ENCODE peak calls at places on chromosome 12, in ten cellular contexts. M, V, D, N, L, Y, U, Z, S and I are unnamed samples.

GRCh38 chr12:48954061-48954460 is 3.2 kb downstream of the ARF3 start:
- DNase-seq in M (no peak), V (no peak), D (no peak), N (no peak), L (no peak), Y (no peak), U (no peak), Z (no peak), S (no peak), I (no peak)

GRCh38 chr12:26255893-26256645 is 60.7 kb downstream of the SSPN start:
- DNase-seq in M (no peak), V (no peak), D (peak), N (no peak), L (no peak), Y (no peak), U (no peak), Z (peak), S (no peak), I (no peak)

GRCh38 chr12:116434155-116435065 is 124.8 kb upstream of the MAP1LC3B2 start:
- DNase-seq in M (no peak), V (peak), D (peak), N (no peak), L (peak), Y (peak), U (peak), Z (peak), S (no peak), I (peak)

GRCh38 chr12:91183565-91183964 is 948 bp upstream of the DCN start:
- DNase-seq in M (no peak), V (no peak), D (no peak), N (no peak), L (no peak), Y (no peak), U (no peak), Z (no peak), S (no peak), I (no peak)

GRCh38 chr12:32454866-32455265 is 55.5 kb downstream of the FGD4 start:
- DNase-seq in M (no peak), V (no peak), D (no peak), N (no peak), L (no peak), Y (no peak), U (no peak), Z (no peak), S (no peak), I (no peak)

GRCh38 chr12:31362115-31362758 is 36.3 kb upstream of the SINHCAF start:
- DNase-seq in M (no peak), V (no peak), D (no peak), N (no peak), L (no peak), Y (peak), U (no peak), Z (no peak), S (no peak), I (no peak)

GRCh38 chr12:3170423-3171194 is 93.4 kb downstream of the TSPAN9 start:
- DNase-seq in M (no peak), V (no peak), D (peak), N (no peak), L (peak), Y (no peak), U (no peak), Z (peak), S (no peak), I (peak)

GRCh38 chr12:75457191-75457590 is 23.4 kb upstream of the GLIPR1 start:
- DNase-seq in M (no peak), V (no peak), D (no peak), N (no peak), L (no peak), Y (no peak), U (no peak), Z (no peak), S (no peak), I (no peak)

GRCh38 chr12:116524964-116525379 is 34.2 kb upstream of the MAP1LC3B2 start:
- DNase-seq in M (no peak), V (no peak), D (peak), N (no peak), L (no peak), Y (no peak), U (no peak), Z (peak), S (no peak), I (peak)

GRCh38 chr12:14219156-14219555 is 146.3 kb upstream of the ATF7IP start:
- DNase-seq in M (no peak), V (no peak), D (no peak), N (no peak), L (no peak), Y (no peak), U (no peak), Z (no peak), S (no peak), I (no peak)

GRCh38 chr12:10590976-10591375 is 22.4 kb downstream of the MAGOHB start:
- DNase-seq in M (no peak), V (no peak), D (no peak), N (no peak), L (no peak), Y (no peak), U (no peak), Z (no peak), S (no peak), I (no peak)

GRCh38 chr12:7060353-7060954 is at the start of gene C1S:
- DNase-seq in M (no peak), V (peak), D (peak), N (no peak), L (peak), Y (peak), U (peak), Z (peak), S (no peak), I (peak)

GRCh38 chr12:65994318-65994717 is 136.2 kb downstream of the LLPH start:
- DNase-seq in M (no peak), V (no peak), D (no peak), N (no peak), L (no peak), Y (no peak), U (no peak), Z (no peak), S (no peak), I (no peak)

GRCh38 chr12:89883630-89884364 is 175.2 kb upstream of the ATP2B1 start:
- DNase-seq in M (no peak), V (no peak), D (no peak), N (no peak), L (no peak), Y (no peak), U (peak), Z (peak), S (no peak), I (no peak)

GRCh38 chr12:27984275-27984674 is 11.7 kb upstream of the PTHLH start:
- DNase-seq in M (no peak), V (no peak), D (peak), N (no peak), L (peak), Y (no peak), U (no peak), Z (peak), S (no peak), I (peak)

GRCh38 chr12:18811268-18811667 is 73.3 kb downstream of the CAPZA3 start:
- DNase-seq in M (no peak), V (no peak), D (no peak), N (no peak), L (no peak), Y (no peak), U (no peak), Z (no peak), S (no peak), I (no peak)

GRCh38 chr12:96425321-96425720 is 25.1 kb upstream of the CDK17 start:
- DNase-seq in M (no peak), V (no peak), D (peak), N (no peak), L (no peak), Y (no peak), U (no peak), Z (peak), S (no peak), I (peak)

GRCh38 chr12:288687-289086 is 26.1 kb upstream of the SLC6A13 start:
- DNase-seq in M (no peak), V (peak), D (no peak), N (no peak), L (peak), Y (no peak), U (peak), Z (peak), S (no peak), I (no peak)

GRCh38 chr12:65293735-65294134 is 15.3 kb downstream of the MSRB3 start:
- DNase-seq in M (no peak), V (no peak), D (no peak), N (no peak), L (no peak), Y (no peak), U (no peak), Z (no peak), S (no peak), I (no peak)

GRCh38 chr12:55974308-55974724 is 438 bp downstream of the RAB5B start:
- DNase-seq in M (peak), V (no peak), D (peak), N (no peak), L (peak), Y (peak), U (peak), Z (peak), S (peak), I (peak)

GRCh38 chr12:100741084-100741711 is 53.4 kb upstream of the ANO4 start:
- DNase-seq in M (no peak), V (no peak), D (peak), N (no peak), L (peak), Y (peak), U (no peak), Z (no peak), S (no peak), I (peak)

GRCh38 chr12:4069046-4070010 is 196.1 kb upstream of the PARP11 start:
- DNase-seq in M (no peak), V (no peak), D (no peak), N (no peak), L (no peak), Y (no peak), U (no peak), Z (no peak), S (no peak), I (no peak)

GRCh38 chr12:117033382-117034045 is 65.7 kb downstream of the TESC start:
- DNase-seq in M (no peak), V (peak), D (no peak), N (no peak), L (no peak), Y (peak), U (no peak), Z (no peak), S (no peak), I (no peak)

GRCh38 chr12:98406378-98406777 is 109.0 kb upstream of the TMPO start:
- DNase-seq in M (no peak), V (no peak), D (no peak), N (no peak), L (no peak), Y (no peak), U (no peak), Z (no peak), S (no peak), I (no peak)

GRCh38 chr12:124764870-124765570 is 98.6 kb downstream of the SCARB1 start:
- DNase-seq in M (no peak), V (no peak), D (no peak), N (no peak), L (no peak), Y (no peak), U (no peak), Z (peak), S (no peak), I (no peak)

GRCh38 chr12:12503384-12504078 is 59.1 kb downstream of the DUSP16 start:
- DNase-seq in M (peak), V (no peak), D (no peak), N (no peak), L (no peak), Y (no peak), U (no peak), Z (no peak), S (no peak), I (no peak)

GRCh38 chr12:1705774-1706173 is 14.9 kb downstream of the ADIPOR2 start:
- DNase-seq in M (no peak), V (no peak), D (no peak), N (no peak), L (no peak), Y (no peak), U (no peak), Z (no peak), S (no peak), I (no peak)

GRCh38 chr12:80100566-80100965 is 1.2 kb downstream of the OTOGL start:
- DNase-seq in M (no peak), V (no peak), D (peak), N (no peak), L (no peak), Y (no peak), U (no peak), Z (peak), S (no peak), I (no peak)

GRCh38 chr12:89969098-89969497 is 260.5 kb upstream of the ATP2B1 start:
- DNase-seq in M (no peak), V (peak), D (peak), N (no peak), L (no peak), Y (no peak), U (no peak), Z (no peak), S (no peak), I (peak)

GRCh38 chr12:120944645-120945217 is 33.6 kb upstream of the HNF1A start:
- DNase-seq in M (peak), V (peak), D (peak), N (no peak), L (peak), Y (peak), U (peak), Z (peak), S (peak), I (peak)
- TF ChIP-seq CTCF in M (peak), V (peak), D (peak), N (peak), L (peak), Y (peak), U (peak), Z (peak), S (peak), I (peak)

DNA sequence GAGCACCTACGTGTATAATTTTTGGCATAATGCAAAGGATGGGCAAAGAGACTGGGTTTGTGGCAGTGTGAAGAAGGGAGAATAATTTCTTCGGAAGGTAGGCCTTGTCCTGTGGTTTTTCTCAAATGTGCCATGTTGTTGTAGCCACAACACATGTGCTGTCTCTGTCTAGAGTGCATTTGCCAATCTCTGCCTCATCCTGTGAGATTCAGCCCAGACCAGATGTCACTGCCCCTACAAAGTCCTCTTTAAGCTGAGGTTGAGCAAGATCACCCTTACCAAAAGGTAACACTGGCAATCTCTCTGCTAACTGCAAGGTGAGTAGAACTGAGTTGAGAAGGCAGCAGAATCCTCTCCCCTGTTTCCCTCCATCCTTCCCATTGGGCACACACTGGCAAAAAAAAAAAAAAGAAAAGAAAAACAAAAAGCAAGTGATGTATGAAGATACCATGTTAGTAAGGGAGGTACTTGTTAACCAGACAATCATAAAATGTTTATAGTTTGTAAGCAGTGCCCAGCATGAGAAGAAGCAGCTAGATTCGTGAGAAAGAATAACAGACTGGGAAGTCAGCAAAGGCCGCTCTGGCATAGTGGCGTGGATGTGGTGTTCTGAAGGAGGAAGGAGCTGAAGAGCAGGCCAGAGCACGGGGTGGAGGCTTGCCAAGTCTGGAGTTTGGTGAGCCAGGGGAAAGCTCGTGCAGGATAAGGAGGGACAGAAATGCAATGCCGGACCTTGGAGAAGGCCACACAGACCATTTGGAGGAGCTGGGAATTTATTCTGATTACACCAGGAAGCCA is 18.9 kb downstream of the DYRK2 start:
- DNase-seq in M (no peak), V (peak), D (no peak), N (no peak), L (no peak), Y (no peak), U (peak), Z (no peak), S (no peak), I (no peak)
- H3K27ac ChIP-seq in M (no peak), V (no peak), D (no peak), N (no peak), L (no peak), Y (peak), U (peak), Z (no peak), S (no peak), I (no peak)

GRCh38 chr12:102995372-102995771 is 37.9 kb downstream of the ASCL1 start:
- DNase-seq in M (no peak), V (no peak), D (no peak), N (no peak), L (no peak), Y (no peak), U (no peak), Z (no peak), S (no peak), I (no peak)
- TF ChIP-seq CTCF in M (no peak), V (no peak), D (no peak), N (no peak), L (no peak), Y (no peak), U (no peak), Z (no peak), S (no peak), I (no peak)

DNA sequence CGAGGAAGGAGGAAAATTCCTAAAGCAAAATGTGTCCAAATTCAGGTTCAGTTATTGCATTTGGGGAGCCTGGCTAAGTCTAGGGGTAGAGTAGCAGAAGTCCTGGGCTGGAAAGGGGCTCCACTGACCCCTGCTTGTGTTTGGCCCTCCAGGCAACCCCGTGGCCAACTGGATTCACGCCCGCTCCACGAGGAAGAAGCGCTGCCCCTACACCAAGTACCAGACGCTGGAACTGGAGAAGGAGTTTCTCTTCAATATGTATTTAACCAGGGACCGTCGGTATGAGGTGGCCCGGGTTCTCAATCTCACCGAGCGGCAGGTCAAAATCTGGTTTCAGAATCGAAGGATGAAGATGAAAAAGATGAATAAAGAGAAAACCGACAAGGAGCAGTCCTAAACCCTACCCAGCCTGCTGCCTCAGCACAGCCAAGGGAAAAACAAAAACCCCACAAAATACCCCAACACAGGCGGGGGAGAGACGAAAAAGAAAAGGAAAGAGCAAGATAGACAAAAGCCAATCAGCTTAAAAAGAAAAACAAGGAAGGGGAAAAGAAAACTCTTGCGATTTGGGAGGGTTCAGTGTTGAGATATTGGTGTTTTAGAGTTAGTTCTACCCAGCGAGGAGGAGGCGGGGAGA is 2.4 kb downstream of the HOXC9 start:
- DNase-seq in M (no peak), V (no peak), D (no peak), N (no peak), L (no peak), Y (no peak), U (no peak), Z (no peak), S (no peak), I (no peak)
- H3K27ac ChIP-seq in M (no peak), V (no peak), D (no peak), N (no peak), L (no peak), Y (no peak), U (no peak), Z (no peak), S (no peak), I (no peak)